ENCODE peak calls at places on chromosomes 13 and 19, in six cellular contexts. O is SK-N-SH, S is HCT116, F is GM12878, M is H1, B is K562. J is an unnamed sample.

GRCh38 chr19:57171551-57172081 is 4.3 kb upstream of the DUXA start:
- DNase-seq in M (peak), O (peak), B (no peak), F (no peak), S (no peak), J (no peak)

GRCh38 chr13:112619730-112620639 is 32.0 kb upstream of the TUBGCP3 start:
- DNase-seq in M (no peak), F (no peak), S (peak), B (peak), O (no peak), J (no peak)

GRCh38 chr13:100658363-100658762 is 16.2 kb downstream of the TMTC4 start:
- DNase-seq in O (no peak), F (no peak), S (no peak), B (no peak), M (no peak), J (no peak)

GRCh38 chr13:87295636-87296035 is 375.5 kb upstream of the SLITRK5 start:
- DNase-seq in M (no peak), B (no peak), O (no peak), F (no peak), S (no peak), J (no peak)

GRCh38 chr19:29674374-29675119 is 9.3 kb downstream of the PLEKHF1 start:
- DNase-seq in M (no peak), B (no peak), F (no peak), S (no peak), O (no peak), J (no peak)

GRCh38 chr13:67147257-67148218 is 82.6 kb downstream of the PCDH9 start:
- DNase-seq in F (no peak), M (no peak), S (no peak), O (no peak), B (peak), J (no peak)

GRCh38 chr19:34365463-34366401 is 736 bp downstream of the GPI start:
- DNase-seq in M (no peak), S (no peak), B (peak), O (peak), F (no peak), J (peak)

GRCh38 chr19:16892868-16893685 is 4.3 kb downstream of the F2RL3 start:
- DNase-seq in M (no peak), F (no peak), O (no peak), B (peak), S (no peak), J (no peak)

GRCh38 chr19:18380843-18381242 is 5.1 kb upstream of the GDF15 start:
- DNase-seq in S (no peak), M (no peak), B (no peak), F (no peak), O (no peak), J (no peak)

GRCh38 chr13:26051231-26052135 is at the start of gene SHISA2:
- DNase-seq in O (peak), M (peak), F (no peak), B (no peak), S (no peak), J (peak)

GRCh38 chr13:80235559-80236296 is 105.2 kb downstream of the SPRY2 start:
- DNase-seq in F (no peak), B (no peak), M (no peak), S (no peak), O (no peak), J (no peak)

GRCh38 chr19:14943601-14944000 is 2.3 kb downstream of the OR7C2 start:
- DNase-seq in M (no peak), S (no peak), B (no peak), F (peak), O (no peak), J (no peak)

GRCh38 chr13:27401210-27401609 is 23.2 kb upstream of the GTF3A start:
- DNase-seq in F (no peak), O (no peak), M (no peak), S (no peak), B (no peak), J (no peak)

GRCh38 chr19:37160153-37160552 is 12.3 kb downstream of the ZNF585A start:
- DNase-seq in B (no peak), F (no peak), S (no peak), M (no peak), O (no peak), J (no peak)

GRCh38 chr19:45767881-45768643 is 990 bp downstream of the SIX5 start:
- DNase-seq in O (peak), S (no peak), F (no peak), M (no peak), B (peak), J (peak)

GRCh38 chr13:35855531-35856019 is 275.6 kb downstream of the DCLK1 start:
- DNase-seq in B (no peak), S (peak), O (no peak), M (peak), F (no peak), J (peak)

GRCh38 chr19:48630289-48631036 is 6.7 kb downstream of the DBP start:
- DNase-seq in M (no peak), S (no peak), B (no peak), O (no peak), F (no peak), J (no peak)

GRCh38 chr13:31227063-31227462 is 27.3 kb downstream of the B3GLCT start:
- DNase-seq in M (no peak), S (no peak), O (no peak), F (no peak), B (no peak), J (no peak)

GRCh38 chr19:42189133-42189532 is 28.3 kb downstream of the DEDD2 start:
- DNase-seq in M (no peak), S (no peak), B (no peak), F (no peak), O (no peak), J (no peak)

GRCh38 chr19:11288349-11288748 is 7.6 kb upstream of the TSPAN16 start:
- DNase-seq in B (peak), S (no peak), F (no peak), M (no peak), O (peak), J (peak)

GRCh38 chr13:113819731-113820715 is 43.9 kb downstream of the GAS6 start:
- DNase-seq in B (no peak), M (no peak), S (no peak), F (no peak), O (no peak), J (no peak)

GRCh38 chr19:48654299-48655059 is 8.5 kb upstream of the CA11 start:
- DNase-seq in S (no peak), B (peak), M (no peak), F (no peak), O (peak), J (no peak)

GRCh38 chr19:40281381-40282208 is 3.5 kb downstream of the AKT2 start:
- DNase-seq in S (no peak), B (no peak), M (no peak), O (no peak), F (no peak), J (no peak)

GRCh38 chr19:50906217-50906616 is 5.0 kb downstream of the KLK4 start:
- DNase-seq in M (no peak), F (no peak), S (no peak), O (peak), B (peak), J (peak)

GRCh38 chr19:11261902-11262839 is at the start of gene DOCK6:
- DNase-seq in M (no peak), B (peak), O (peak), S (no peak), F (no peak), J (no peak)

GRCh38 chr19:49560358-49560900 is 19.9 kb downstream of the NOSIP start:
- DNase-seq in O (no peak), S (no peak), F (no peak), B (peak), M (no peak), J (no peak)

GRCh38 chr19:38483016-38483630 is 49.6 kb downstream of the RYR1 start:
- DNase-seq in O (peak), S (no peak), M (no peak), B (no peak), F (no peak), J (no peak)

GRCh38 chr13:89846890-89847585 is 1500.4 kb upstream of the MIR17HG start:
- DNase-seq in S (no peak), M (no peak), F (no peak), B (no peak), O (no peak), J (no peak)

GRCh38 chr13:27826379-27827353 is 34.4 kb downstream of the GSX1 start:
- DNase-seq in M (peak), F (peak), S (peak), O (peak), B (peak), J (peak)

GRCh38 chr13:33547035-33547434 is 261.5 kb upstream of the STARD13 start:
- DNase-seq in S (no peak), O (no peak), M (no peak), F (no peak), B (no peak), J (no peak)

GRCh38 chr13:32530841-32531253 is 7.7 kb downstream of the N4BP2L2 start:
- DNase-seq in S (no peak), O (no peak), M (no peak), F (peak), B (no peak), J (no peak)

GRCh38 chr19:56930647-56931592 is 90.4 kb upstream of the PEG3 start:
- DNase-seq in M (no peak), O (no peak), B (no peak), F (no peak), S (no peak), J (peak)

GRCh38 chr13:20822406-20822805 is 48.6 kb upstream of the EEF1AKMT1 start:
- DNase-seq in M (no peak), O (no peak), S (no peak), F (no peak), B (no peak), J (no peak)

GRCh38 chr19:19539738-19540703 is 2.0 kb downstream of the CILP2 start:
- DNase-seq in O (peak), M (peak), F (no peak), B (peak), S (peak), J (peak)

GRCh38 chr13:100721885-100722512 is 47.4 kb upstream of the TMTC4 start:
- DNase-seq in F (no peak), B (peak), O (peak), S (peak), M (no peak), J (peak)

GRCh38 chr13:71672527-71672926 is 194.5 kb downstream of the DACH1 start:
- DNase-seq in F (no peak), M (no peak), O (peak), S (no peak), B (no peak), J (no peak)
- TF ChIP-seq JUND in F (no peak), M (no peak), O (no peak), S (no peak), B (no peak), J (no peak)

DNA sequence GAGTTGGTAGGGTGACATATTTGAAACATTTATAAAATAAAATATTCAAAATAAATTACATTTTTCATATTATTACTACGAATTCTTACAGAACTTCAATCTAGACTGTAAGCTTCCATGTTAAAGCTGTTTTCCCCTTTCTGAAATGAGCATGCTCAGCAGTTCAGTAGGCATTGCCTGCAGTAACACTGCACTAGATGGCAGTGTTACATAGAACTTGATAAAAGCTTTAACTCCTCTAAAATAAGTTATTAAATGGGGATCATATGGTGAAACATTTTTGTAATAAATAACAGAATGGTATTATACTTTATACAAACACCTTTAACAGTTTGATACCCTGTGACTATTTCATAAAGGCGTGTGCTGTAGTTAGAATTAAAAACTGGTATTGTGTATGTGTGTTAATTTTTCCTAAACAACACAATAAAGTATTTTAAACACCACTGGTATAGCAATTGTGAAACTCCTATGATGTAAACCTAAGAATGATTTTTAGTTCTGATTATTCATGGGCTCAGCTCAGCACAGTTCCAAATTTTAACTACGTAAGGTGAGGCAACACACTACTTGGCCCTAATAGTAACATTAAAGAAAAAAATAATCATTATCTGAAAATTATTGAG is 11.6 kb upstream of the GPR18 start:
- DNase-seq in S (peak), B (peak), O (peak), M (no peak), F (no peak), J (peak)
- TF ChIP-seq JUND in S (no peak), B (no peak), O (no peak), M (no peak), F (no peak), J (no peak)

GRCh38 chr19:55256562-55257460 is 2.0 kb downstream of the PPP6R1 start:
- DNase-seq in O (no peak), F (no peak), S (no peak), M (no peak), B (peak), J (no peak)
- TF ChIP-seq JUND in O (no peak), F (no peak), S (no peak), M (no peak), B (no peak), J (no peak)

GRCh38 chr19:33301011-33301899 is 1.1 kb downstream of the CEBPA start:
- DNase-seq in M (no peak), S (no peak), O (peak), F (no peak), B (no peak), J (peak)
- TF ChIP-seq JUND in M (no peak), S (no peak), O (no peak), F (no peak), B (no peak), J (no peak)

GRCh38 chr13:43880451-43880850 is 747 bp downstream of the LACC1 start:
- DNase-seq in B (no peak), S (no peak), F (no peak), M (no peak), O (no peak), J (no peak)
- TF ChIP-seq JUND in B (no peak), S (no peak), F (no peak), M (no peak), O (no peak), J (no peak)

DNA sequence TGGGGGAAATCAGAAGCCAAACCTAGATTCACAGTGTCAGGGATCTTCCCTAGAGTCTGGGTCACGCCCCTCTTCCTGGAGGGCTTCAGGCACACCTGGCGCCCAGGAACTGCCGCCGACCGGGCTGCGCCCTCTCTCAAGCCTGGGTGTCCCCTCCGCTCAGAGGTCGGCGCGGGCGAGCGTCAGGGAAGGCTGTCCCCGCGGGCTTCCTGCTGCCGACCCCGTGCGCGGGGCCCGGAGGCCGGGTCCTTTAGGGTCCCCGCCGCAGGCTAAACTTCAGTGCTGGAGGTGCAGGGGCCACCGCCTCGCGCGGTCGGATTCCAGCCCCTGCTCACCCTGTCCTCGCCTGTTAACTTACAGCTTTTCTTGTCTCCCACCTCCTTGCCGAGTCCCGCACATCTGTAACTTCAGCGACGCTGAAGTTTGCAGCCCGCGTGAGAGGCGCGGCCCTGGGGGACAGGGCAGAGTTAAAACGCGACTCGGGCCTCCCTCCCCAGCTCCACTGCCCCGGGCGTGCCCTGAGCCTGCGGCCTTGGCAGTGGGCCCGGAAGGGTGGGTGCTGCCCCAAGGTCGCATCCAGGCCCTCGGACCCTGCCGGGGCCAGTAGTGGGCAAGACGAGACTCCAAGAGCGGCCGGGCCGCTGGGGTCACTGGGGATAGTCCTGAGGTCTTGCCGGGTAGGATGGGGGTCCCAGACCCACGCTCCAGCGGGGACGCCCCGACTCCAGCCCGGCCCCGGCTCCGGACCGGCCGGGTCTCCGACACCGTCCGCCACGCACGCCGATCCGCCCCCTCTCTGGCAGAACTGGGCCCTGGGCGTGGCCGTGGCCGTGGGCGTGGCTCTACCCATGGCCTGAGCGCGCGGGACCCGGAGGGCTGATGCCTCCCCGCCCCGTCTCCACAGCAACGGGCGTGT is 95.6 kb upstream of the ZNF98 start:
- DNase-seq in S (no peak), B (no peak), F (no peak), M (no peak), O (peak), J (no peak)
- TF ChIP-seq JUND in S (no peak), B (no peak), F (no peak), M (no peak), O (no peak), J (no peak)

DNA sequence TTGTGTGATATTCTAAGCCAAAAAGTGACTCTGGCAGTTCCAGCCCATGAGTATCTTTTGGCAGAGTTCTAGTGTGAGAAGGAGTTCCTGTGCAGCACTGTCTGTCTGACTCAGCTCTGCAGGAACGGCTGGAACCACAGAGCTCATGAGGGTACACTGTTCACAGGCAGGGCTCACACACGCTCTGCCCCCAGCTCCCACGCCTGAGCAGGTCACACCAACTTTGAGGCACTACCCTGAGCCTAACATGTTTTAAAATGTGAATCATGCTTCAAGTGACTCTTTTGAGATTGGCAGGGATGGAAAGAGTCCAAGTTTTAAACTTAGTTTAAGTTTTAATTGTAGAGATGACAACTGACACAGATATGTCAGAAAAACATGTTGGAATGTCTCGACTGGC is 1203.3 kb downstream of the UQCRFS1 start:
- DNase-seq in S (no peak), M (no peak), B (no peak), F (no peak), O (no peak), J (no peak)
- TF ChIP-seq JUND in S (no peak), M (no peak), B (no peak), F (no peak), O (no peak), J (no peak)

GRCh38 chr19:6127716-6128335 is 7.6 kb upstream of the ACSBG2 start:
- DNase-seq in S (no peak), M (no peak), F (no peak), B (no peak), O (no peak), J (no peak)

GRCh38 chr19:6125571-6125989 is 9.9 kb upstream of the ACSBG2 start:
- DNase-seq in F (peak), O (peak), B (peak), M (peak), S (peak), J (peak)

GRCh38 chr19:6126335-6126974 is 9.0 kb upstream of the ACSBG2 start:
- DNase-seq in M (no peak), S (peak), F (peak), B (peak), O (peak), J (peak)
- TF ChIP-seq JUND in M (peak), S (no peak), F (no peak), B (peak), O (no peak), J (no peak)

GRCh38 chr19:55118401-55118991 is 1.1 kb upstream of the PPP1R12C start:
- DNase-seq in B (peak), F (no peak), S (no peak), M (peak), O (no peak), J (no peak)
- TF ChIP-seq JUND in B (no peak), F (no peak), S (no peak), M (no peak), O (no peak), J (no peak)

DNA sequence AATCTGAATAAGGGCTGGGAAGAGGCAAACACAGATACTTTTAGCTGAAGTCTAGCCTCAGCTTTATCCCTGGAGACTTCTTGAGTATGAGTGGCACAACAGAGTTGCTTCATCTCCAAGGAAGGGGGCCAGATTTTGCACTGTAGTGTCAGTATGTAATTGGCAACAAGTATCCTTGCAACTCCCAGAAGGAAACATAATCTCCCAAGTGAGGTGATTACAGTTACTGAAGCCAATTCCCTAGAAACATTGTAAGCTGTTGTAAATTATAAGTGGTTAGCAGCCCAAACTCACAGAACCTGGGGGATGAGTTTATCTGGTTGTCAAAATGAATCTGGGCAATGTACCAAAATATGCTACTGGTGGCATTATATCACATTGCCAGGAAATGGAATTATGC is 2065.7 kb upstream of the PCDH20 start:
- DNase-seq in M (no peak), B (no peak), S (no peak), F (no peak), O (peak), J (no peak)
- TF ChIP-seq JUND in M (no peak), B (no peak), S (no peak), F (no peak), O (no peak), J (no peak)

J was measured in T47D.